ENCODE peak calls at places on chromosome 7, in six cellular contexts. One of them, this sample, is unnamed.

GRCh38 chr7:39741942-39742623 is 118.7 kb downstream of the RALA start:
- DNase-seq in HCT116: no peak
- DNase-seq in H9: peak
- DNase-seq in B cell: peak
- DNase-seq in esophagus squamous epithelium: no peak
- DNase-seq in pancreas: no peak
- DNase-seq in this sample: peak

GRCh38 chr7:111638048-111638447 is 75.8 kb upstream of the IMMP2L start:
- DNase-seq in HCT116: no peak
- DNase-seq in H9: no peak
- DNase-seq in pancreas: no peak
- DNase-seq in esophagus squamous epithelium: no peak
- DNase-seq in B cell: no peak
- DNase-seq in this sample: no peak

GRCh38 chr7:140541513-140542192 is 62.3 kb upstream of the MKRN1 start:
- DNase-seq in HCT116: peak
- DNase-seq in pancreas: peak
- DNase-seq in esophagus squamous epithelium: no peak
- DNase-seq in H9: peak
- DNase-seq in B cell: no peak
- DNase-seq in this sample: no peak

GRCh38 chr7:115352375-115352774 is 430.5 kb downstream of the MDFIC start:
- DNase-seq in esophagus squamous epithelium: no peak
- DNase-seq in HCT116: no peak
- DNase-seq in B cell: no peak
- DNase-seq in pancreas: no peak
- DNase-seq in H9: no peak
- DNase-seq in this sample: no peak

GRCh38 chr7:128909605-128910568 is 622 bp downstream of the KCP start:
- DNase-seq in HCT116: no peak
- DNase-seq in H9: peak
- DNase-seq in pancreas: peak
- DNase-seq in B cell: peak
- DNase-seq in esophagus squamous epithelium: no peak
- DNase-seq in this sample: no peak

GRCh38 chr7:143484059-143484458 is 6.4 kb downstream of the TAS2R41 start:
- DNase-seq in esophagus squamous epithelium: no peak
- DNase-seq in pancreas: no peak
- DNase-seq in HCT116: no peak
- DNase-seq in H9: no peak
- DNase-seq in B cell: no peak
- DNase-seq in this sample: no peak

GRCh38 chr7:21939136-21939857 is 6.4 kb downstream of the CDCA7L start:
- DNase-seq in HCT116: no peak
- DNase-seq in H9: no peak
- DNase-seq in B cell: peak
- DNase-seq in esophagus squamous epithelium: no peak
- DNase-seq in pancreas: no peak
- DNase-seq in this sample: peak

GRCh38 chr7:25148772-25149575 is 23.9 kb upstream of the CYCS start:
- DNase-seq in HCT116: no peak
- DNase-seq in pancreas: no peak
- DNase-seq in B cell: no peak
- DNase-seq in esophagus squamous epithelium: no peak
- DNase-seq in H9: no peak
- DNase-seq in this sample: peak

GRCh38 chr7:46774515-46774914 is 807.4 kb downstream of the TNS3 start:
- DNase-seq in esophagus squamous epithelium: no peak
- DNase-seq in HCT116: no peak
- DNase-seq in pancreas: no peak
- DNase-seq in B cell: no peak
- DNase-seq in H9: no peak
- DNase-seq in this sample: no peak

GRCh38 chr7:107860981-107861652 is 29.9 kb upstream of the DLD start:
- DNase-seq in H9: no peak
- DNase-seq in B cell: no peak
- DNase-seq in esophagus squamous epithelium: no peak
- DNase-seq in pancreas: no peak
- DNase-seq in HCT116: no peak
- DNase-seq in this sample: no peak

GRCh38 chr7:39949980-39950472 is at the start of gene CDK13:
- DNase-seq in esophagus squamous epithelium: peak
- DNase-seq in HCT116: peak
- DNase-seq in H9: peak
- DNase-seq in B cell: peak
- DNase-seq in pancreas: peak
- DNase-seq in this sample: peak

GRCh38 chr7:66183700-66184099 is 21.4 kb upstream of the TPST1 start:
- DNase-seq in pancreas: no peak
- DNase-seq in H9: no peak
- DNase-seq in HCT116: no peak
- DNase-seq in B cell: no peak
- DNase-seq in esophagus squamous epithelium: no peak
- DNase-seq in this sample: no peak

GRCh38 chr7:33143996-33144718 is 14.8 kb downstream of the BBS9 start:
- DNase-seq in HCT116: no peak
- DNase-seq in esophagus squamous epithelium: no peak
- DNase-seq in pancreas: no peak
- DNase-seq in H9: no peak
- DNase-seq in B cell: no peak
- DNase-seq in this sample: no peak

GRCh38 chr7:88401009-88401623 is 94.4 kb upstream of the STEAP4 start:
- DNase-seq in B cell: no peak
- DNase-seq in esophagus squamous epithelium: no peak
- DNase-seq in HCT116: peak
- DNase-seq in pancreas: no peak
- DNase-seq in H9: no peak
- DNase-seq in this sample: no peak

GRCh38 chr7:21844742-21845141 is 101.0 kb downstream of the CDCA7L start:
- DNase-seq in HCT116: no peak
- DNase-seq in esophagus squamous epithelium: no peak
- DNase-seq in pancreas: no peak
- DNase-seq in H9: no peak
- DNase-seq in B cell: no peak
- DNase-seq in this sample: no peak

GRCh38 chr7:5525271-5526189 is 101.9 kb upstream of the TNRC18 start:
- DNase-seq in pancreas: no peak
- DNase-seq in esophagus squamous epithelium: no peak
- DNase-seq in H9: peak
- DNase-seq in HCT116: peak
- DNase-seq in B cell: no peak
- DNase-seq in this sample: no peak

GRCh38 chr7:87354749-87355148 is 9.3 kb downstream of the CROT start:
- DNase-seq in esophagus squamous epithelium: no peak
- DNase-seq in H9: no peak
- DNase-seq in HCT116: peak
- DNase-seq in pancreas: no peak
- DNase-seq in B cell: no peak
- DNase-seq in this sample: no peak

GRCh38 chr7:7183061-7183832 is 903 bp downstream of the C1GALT1 start:
- DNase-seq in B cell: peak
- DNase-seq in esophagus squamous epithelium: no peak
- DNase-seq in HCT116: no peak
- DNase-seq in pancreas: peak
- DNase-seq in H9: peak
- DNase-seq in this sample: peak

GRCh38 chr7:7180725-7181428 is 1.5 kb upstream of the C1GALT1 start:
- DNase-seq in HCT116: no peak
- DNase-seq in H9: no peak
- DNase-seq in B cell: no peak
- DNase-seq in esophagus squamous epithelium: no peak
- DNase-seq in pancreas: no peak
- DNase-seq in this sample: no peak

GRCh38 chr7:7182156-7183060 is at the start of gene C1GALT1:
- DNase-seq in pancreas: peak
- DNase-seq in B cell: peak
- DNase-seq in HCT116: peak
- DNase-seq in H9: peak
- DNase-seq in esophagus squamous epithelium: peak
- DNase-seq in this sample: peak

GRCh38 chr7:7183833-7184463 is 1.6 kb downstream of the C1GALT1 start:
- DNase-seq in pancreas: no peak
- DNase-seq in HCT116: no peak
- DNase-seq in H9: no peak
- DNase-seq in B cell: no peak
- DNase-seq in esophagus squamous epithelium: no peak
- DNase-seq in this sample: no peak

DNA sequence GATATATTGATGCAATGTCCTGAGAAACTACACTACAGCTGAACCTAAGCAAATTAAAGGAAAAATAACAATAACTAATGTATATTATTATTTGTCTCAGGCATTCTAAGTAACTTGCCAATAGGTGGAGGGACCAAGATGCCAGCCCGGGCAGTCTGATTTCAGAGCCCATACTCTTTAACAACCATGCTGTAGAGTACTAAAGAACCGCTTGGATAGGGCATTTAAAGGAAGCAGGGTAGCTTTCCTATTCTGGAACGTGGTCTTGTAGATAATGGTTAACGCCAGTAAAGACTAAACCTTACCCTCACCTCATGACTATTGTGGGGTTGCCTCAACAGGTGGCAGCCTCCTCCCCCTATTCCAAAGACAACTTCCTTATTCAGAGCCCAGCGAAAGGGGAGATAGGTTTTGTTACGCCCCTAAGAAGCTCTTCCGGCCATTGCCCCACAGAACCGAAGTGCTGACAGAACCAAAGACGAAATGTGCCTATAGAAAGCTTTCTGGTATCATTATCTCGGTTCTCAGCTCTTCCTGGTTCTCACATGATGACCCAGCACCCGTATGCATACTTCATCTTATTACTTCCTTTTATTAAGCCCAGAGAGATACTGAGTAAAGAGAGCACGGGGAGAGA is 707 bp upstream of the C1GALT1 start:
- DNase-seq in B cell: peak
- DNase-seq in H9: peak
- DNase-seq in pancreas: no peak
- DNase-seq in HCT116: peak
- DNase-seq in esophagus squamous epithelium: no peak
- DNase-seq in this sample: peak
- TF ChIP-seq CTCF in B cell: no peak
- TF ChIP-seq CTCF in H9: no peak
- TF ChIP-seq CTCF in pancreas: no peak
- TF ChIP-seq CTCF in HCT116: no peak
- TF ChIP-seq CTCF in esophagus squamous epithelium: no peak
- TF ChIP-seq CTCF in this sample: peak

GRCh38 chr7:30352169-30352568 is 67.8 kb downstream of the ZNRF2 start:
- DNase-seq in pancreas: no peak
- DNase-seq in esophagus squamous epithelium: no peak
- DNase-seq in HCT116: no peak
- DNase-seq in B cell: no peak
- DNase-seq in H9: no peak
- DNase-seq in this sample: no peak
- TF ChIP-seq CTCF in pancreas: no peak
- TF ChIP-seq CTCF in esophagus squamous epithelium: no peak
- TF ChIP-seq CTCF in HCT116: peak
- TF ChIP-seq CTCF in B cell: peak
- TF ChIP-seq CTCF in H9: no peak
- TF ChIP-seq CTCF in this sample: peak

DNA sequence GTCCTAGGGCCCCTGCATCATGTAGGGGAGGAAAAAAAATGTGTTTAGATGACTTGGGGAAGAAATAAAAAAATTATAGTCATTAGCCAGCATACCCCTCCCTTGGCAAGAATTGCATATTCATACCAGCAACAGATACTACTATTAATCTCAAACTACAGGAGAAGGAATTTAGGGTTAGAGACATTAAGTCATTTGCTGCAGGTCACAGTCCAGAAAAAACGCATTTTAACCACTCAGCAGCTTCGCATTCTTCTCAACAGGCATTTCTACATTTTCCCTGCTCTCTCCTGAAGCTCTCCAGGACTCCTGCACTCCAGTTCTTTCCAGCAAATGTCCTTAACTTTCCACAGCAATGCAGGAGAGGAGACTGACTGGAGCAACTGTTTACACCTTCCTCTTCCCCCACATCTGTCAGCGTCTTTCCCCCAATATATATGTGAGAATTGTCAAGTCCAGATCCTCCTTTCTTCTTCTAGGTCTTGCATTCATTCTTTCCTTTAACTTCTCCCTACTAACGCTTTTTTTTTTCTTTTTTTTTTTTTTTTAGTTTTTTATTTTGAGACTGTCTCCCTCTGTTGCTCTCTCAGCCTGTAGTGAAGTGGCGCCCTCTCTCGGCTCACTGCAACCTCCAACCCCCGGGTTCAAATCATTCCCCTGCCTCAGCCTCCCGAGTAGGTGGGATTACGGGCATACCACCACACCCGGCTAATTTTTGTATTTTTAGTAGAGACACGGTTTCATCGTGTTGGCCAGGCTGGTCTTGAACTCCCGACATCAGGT is 35.6 kb downstream of the PRPS1L1 start:
- DNase-seq in esophagus squamous epithelium: no peak
- DNase-seq in pancreas: no peak
- DNase-seq in H9: peak
- DNase-seq in B cell: no peak
- DNase-seq in HCT116: no peak
- DNase-seq in this sample: peak
- TF ChIP-seq CTCF in esophagus squamous epithelium: no peak
- TF ChIP-seq CTCF in pancreas: no peak
- TF ChIP-seq CTCF in H9: peak
- TF ChIP-seq CTCF in B cell: peak
- TF ChIP-seq CTCF in HCT116: peak
- TF ChIP-seq CTCF in this sample: peak

GRCh38 chr7:64636386-64636785 is 29.5 kb upstream of the ZNF107 start:
- DNase-seq in HCT116: no peak
- DNase-seq in H9: no peak
- DNase-seq in B cell: no peak
- DNase-seq in esophagus squamous epithelium: no peak
- DNase-seq in pancreas: no peak
- DNase-seq in this sample: peak
- TF ChIP-seq CTCF in HCT116: peak
- TF ChIP-seq CTCF in H9: peak
- TF ChIP-seq CTCF in B cell: peak
- TF ChIP-seq CTCF in esophagus squamous epithelium: no peak
- TF ChIP-seq CTCF in pancreas: no peak
- TF ChIP-seq CTCF in this sample: peak

GRCh38 chr7:2802504-2803341 is 41.4 kb downstream of the GNA12 start:
- DNase-seq in esophagus squamous epithelium: no peak
- DNase-seq in H9: no peak
- DNase-seq in pancreas: no peak
- DNase-seq in B cell: no peak
- DNase-seq in HCT116: no peak
- DNase-seq in this sample: no peak

GRCh38 chr7:2805213-2806003 is 38.7 kb downstream of the GNA12 start:
- DNase-seq in esophagus squamous epithelium: no peak
- DNase-seq in B cell: no peak
- DNase-seq in pancreas: no peak
- DNase-seq in H9: no peak
- DNase-seq in HCT116: no peak
- DNase-seq in this sample: no peak

GRCh38 chr7:2803342-2803692 is 40.8 kb downstream of the GNA12 start:
- DNase-seq in HCT116: no peak
- DNase-seq in pancreas: no peak
- DNase-seq in B cell: no peak
- DNase-seq in H9: no peak
- DNase-seq in esophagus squamous epithelium: no peak
- DNase-seq in this sample: no peak

GRCh38 chr7:2803755-2804154 is 40.4 kb downstream of the GNA12 start:
- DNase-seq in H9: no peak
- DNase-seq in B cell: no peak
- DNase-seq in pancreas: no peak
- DNase-seq in esophagus squamous epithelium: no peak
- DNase-seq in HCT116: no peak
- DNase-seq in this sample: no peak

GRCh38 chr7:2804227-2804763 is 39.8 kb downstream of the GNA12 start:
- DNase-seq in pancreas: no peak
- DNase-seq in HCT116: no peak
- DNase-seq in esophagus squamous epithelium: no peak
- DNase-seq in H9: no peak
- DNase-seq in B cell: no peak
- DNase-seq in this sample: no peak
- TF ChIP-seq CTCF in pancreas: no peak
- TF ChIP-seq CTCF in HCT116: peak
- TF ChIP-seq CTCF in esophagus squamous epithelium: no peak
- TF ChIP-seq CTCF in H9: peak
- TF ChIP-seq CTCF in B cell: no peak
- TF ChIP-seq CTCF in this sample: no peak

This sample was measured in activated CD8-positive, alpha-beta T cell treated with anti-CD3 and anti-CD28 coated beads for 36 hours.